ENCODE peak calls at places on chromosomes 4 and X, in six cellular contexts. One of them, this sample, is unnamed.
A peak's percentile ranks its signal among the peaks of the same experiment; 100 is the strongest.

GRCh38 chrX:6095469-6095868 is 133.2 kb downstream of the NLGN4X start:
- DNase-seq in CD8-positive, alpha-beta memory T cell: no peak
- DNase-seq in IMR-90: no peak
- DNase-seq in psoas muscle: no peak
- DNase-seq in H1: no peak
- DNase-seq in CD4-positive, CD25-positive, alpha-beta regulatory T cell: no peak
- DNase-seq in this sample: no peak

GRCh38 chrX:113305496-113305895 is 464.9 kb upstream of the AMOT start:
- DNase-seq in CD8-positive, alpha-beta memory T cell: no peak
- DNase-seq in IMR-90: peak; percentile 4
- DNase-seq in psoas muscle: no peak
- DNase-seq in H1: no peak
- DNase-seq in CD4-positive, CD25-positive, alpha-beta regulatory T cell: no peak
- DNase-seq in this sample: no peak

GRCh38 chr4:825969-826330 is at the start of gene CPLX1:
- DNase-seq in CD8-positive, alpha-beta memory T cell: no peak
- DNase-seq in IMR-90: no peak
- DNase-seq in psoas muscle: peak; percentile 28
- DNase-seq in H1: no peak
- DNase-seq in CD4-positive, CD25-positive, alpha-beta regulatory T cell: peak; percentile 16
- DNase-seq in this sample: no peak

GRCh38 chr4:26821677-26822503 is 38.8 kb upstream of the STIM2 start:
- DNase-seq in CD8-positive, alpha-beta memory T cell: no peak
- DNase-seq in IMR-90: peak; percentile 20
- DNase-seq in psoas muscle: no peak
- DNase-seq in H1: no peak
- DNase-seq in CD4-positive, CD25-positive, alpha-beta regulatory T cell: no peak
- DNase-seq in this sample: no peak

GRCh38 chr4:81688085-81688484 is 216.4 kb upstream of the RASGEF1B start:
- DNase-seq in CD8-positive, alpha-beta memory T cell: no peak
- DNase-seq in IMR-90: no peak
- DNase-seq in psoas muscle: no peak
- DNase-seq in H1: no peak
- DNase-seq in CD4-positive, CD25-positive, alpha-beta regulatory T cell: no peak
- DNase-seq in this sample: no peak

GRCh38 chr4:174119818-174120217 is 163.6 kb downstream of the FBXO8 start:
- DNase-seq in CD8-positive, alpha-beta memory T cell: no peak
- DNase-seq in IMR-90: no peak
- DNase-seq in psoas muscle: no peak
- DNase-seq in H1: no peak
- DNase-seq in CD4-positive, CD25-positive, alpha-beta regulatory T cell: no peak
- DNase-seq in this sample: no peak

GRCh38 chr4:41359836-41360213 is 103.1 kb downstream of the UCHL1 start:
- DNase-seq in CD8-positive, alpha-beta memory T cell: no peak
- DNase-seq in IMR-90: no peak
- DNase-seq in psoas muscle: no peak
- DNase-seq in H1: no peak
- DNase-seq in CD4-positive, CD25-positive, alpha-beta regulatory T cell: no peak
- DNase-seq in this sample: no peak

GRCh38 chr4:150960079-150960478 is 55.0 kb downstream of the LRBA start:
- DNase-seq in CD8-positive, alpha-beta memory T cell: no peak
- DNase-seq in IMR-90: peak; percentile 37
- DNase-seq in psoas muscle: no peak
- DNase-seq in H1: no peak
- DNase-seq in CD4-positive, CD25-positive, alpha-beta regulatory T cell: no peak
- DNase-seq in this sample: no peak

GRCh38 chr4:4386296-4386735 is 586 bp upstream of the NSG1 start:
- DNase-seq in CD8-positive, alpha-beta memory T cell: peak; percentile 62
- DNase-seq in IMR-90: no peak
- DNase-seq in psoas muscle: peak; percentile 29
- DNase-seq in H1: no peak
- DNase-seq in CD4-positive, CD25-positive, alpha-beta regulatory T cell: no peak
- DNase-seq in this sample: no peak

GRCh38 chr4:159201168-159201567 is 98.3 kb downstream of the RAPGEF2 start:
- DNase-seq in CD8-positive, alpha-beta memory T cell: no peak
- DNase-seq in IMR-90: no peak
- DNase-seq in psoas muscle: no peak
- DNase-seq in H1: no peak
- DNase-seq in CD4-positive, CD25-positive, alpha-beta regulatory T cell: no peak
- DNase-seq in this sample: no peak

GRCh38 chr4:10086506-10087120 is 30.0 kb downstream of the WDR1 start:
- DNase-seq in CD8-positive, alpha-beta memory T cell: peak; percentile 37
- DNase-seq in IMR-90: no peak
- DNase-seq in psoas muscle: peak; percentile 53
- DNase-seq in H1: no peak
- DNase-seq in CD4-positive, CD25-positive, alpha-beta regulatory T cell: no peak
- DNase-seq in this sample: peak; percentile 46

GRCh38 chrX:154648931-154649863 is 4.2 kb downstream of the CTAG2 start:
- DNase-seq in CD8-positive, alpha-beta memory T cell: no peak
- DNase-seq in IMR-90: no peak
- DNase-seq in psoas muscle: no peak
- DNase-seq in H1: no peak
- DNase-seq in CD4-positive, CD25-positive, alpha-beta regulatory T cell: no peak
- DNase-seq in this sample: no peak

GRCh38 chr4:152684007-152684406 is 4.2 kb upstream of the TMEM154 start:
- DNase-seq in CD8-positive, alpha-beta memory T cell: no peak
- DNase-seq in IMR-90: no peak
- DNase-seq in psoas muscle: no peak
- DNase-seq in H1: no peak
- DNase-seq in CD4-positive, CD25-positive, alpha-beta regulatory T cell: no peak
- DNase-seq in this sample: no peak

GRCh38 chr4:152684587-152684986 is 4.8 kb upstream of the TMEM154 start:
- DNase-seq in CD8-positive, alpha-beta memory T cell: no peak
- DNase-seq in IMR-90: no peak
- DNase-seq in psoas muscle: no peak
- DNase-seq in H1: no peak
- DNase-seq in CD4-positive, CD25-positive, alpha-beta regulatory T cell: no peak
- DNase-seq in this sample: no peak

GRCh38 chr4:152689615-152690501 is 10.1 kb upstream of the TMEM154 start:
- DNase-seq in CD8-positive, alpha-beta memory T cell: no peak
- DNase-seq in IMR-90: no peak
- DNase-seq in psoas muscle: no peak
- DNase-seq in H1: no peak
- DNase-seq in CD4-positive, CD25-positive, alpha-beta regulatory T cell: no peak
- DNase-seq in this sample: no peak

GRCh38 chr4:152687974-152688599 is 8.3 kb upstream of the TMEM154 start:
- DNase-seq in CD8-positive, alpha-beta memory T cell: no peak
- DNase-seq in IMR-90: no peak
- DNase-seq in psoas muscle: no peak
- DNase-seq in H1: no peak
- DNase-seq in CD4-positive, CD25-positive, alpha-beta regulatory T cell: no peak
- DNase-seq in this sample: no peak

DNA sequence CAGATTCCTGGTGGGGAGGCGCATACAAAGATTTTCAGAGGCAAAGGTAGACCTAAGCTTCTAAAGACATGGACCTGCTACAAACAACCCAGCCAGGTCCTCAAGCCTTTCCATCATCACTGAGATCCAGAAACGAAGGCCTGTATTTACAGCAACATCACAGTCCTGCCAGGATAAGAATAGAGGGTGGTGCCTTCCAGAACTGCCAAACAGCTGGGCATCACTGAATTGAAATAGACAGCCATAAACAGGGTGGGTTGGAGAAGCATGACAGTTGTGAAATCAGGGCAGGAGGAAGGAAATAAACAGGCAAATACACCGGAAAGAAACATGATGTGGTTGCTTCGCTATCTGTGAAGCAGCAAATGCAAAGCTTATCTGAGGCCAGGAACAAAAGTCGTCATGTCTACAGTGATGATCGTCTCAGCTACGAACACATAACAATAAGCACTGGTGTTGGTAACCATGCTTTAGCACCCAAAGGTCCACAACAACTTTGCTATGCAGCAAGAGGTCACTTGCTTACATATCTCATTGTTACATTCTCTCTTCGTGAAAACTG is 6.7 kb upstream of the TMEM154 start:
- DNase-seq in CD8-positive, alpha-beta memory T cell: no peak
- DNase-seq in IMR-90: no peak
- DNase-seq in psoas muscle: no peak
- DNase-seq in H1: no peak
- DNase-seq in CD4-positive, CD25-positive, alpha-beta regulatory T cell: no peak
- DNase-seq in this sample: no peak
- H3K4me1 ChIP-seq in CD8-positive, alpha-beta memory T cell: no peaks in the 10 kb centered on the region
- H3K4me1 ChIP-seq in IMR-90: no peaks in the 10 kb centered on the region
- H3K4me1 ChIP-seq in psoas muscle: peaks cover 15% of the 10 kb centered on the region
- H3K4me1 ChIP-seq in H1: no peaks in the 10 kb centered on the region
- H3K4me1 ChIP-seq in CD4-positive, CD25-positive, alpha-beta regulatory T cell: no peaks in the 10 kb centered on the region
- H3K4me1 ChIP-seq in this sample: peaks cover 3% of the 10 kb centered on the region

DNA sequence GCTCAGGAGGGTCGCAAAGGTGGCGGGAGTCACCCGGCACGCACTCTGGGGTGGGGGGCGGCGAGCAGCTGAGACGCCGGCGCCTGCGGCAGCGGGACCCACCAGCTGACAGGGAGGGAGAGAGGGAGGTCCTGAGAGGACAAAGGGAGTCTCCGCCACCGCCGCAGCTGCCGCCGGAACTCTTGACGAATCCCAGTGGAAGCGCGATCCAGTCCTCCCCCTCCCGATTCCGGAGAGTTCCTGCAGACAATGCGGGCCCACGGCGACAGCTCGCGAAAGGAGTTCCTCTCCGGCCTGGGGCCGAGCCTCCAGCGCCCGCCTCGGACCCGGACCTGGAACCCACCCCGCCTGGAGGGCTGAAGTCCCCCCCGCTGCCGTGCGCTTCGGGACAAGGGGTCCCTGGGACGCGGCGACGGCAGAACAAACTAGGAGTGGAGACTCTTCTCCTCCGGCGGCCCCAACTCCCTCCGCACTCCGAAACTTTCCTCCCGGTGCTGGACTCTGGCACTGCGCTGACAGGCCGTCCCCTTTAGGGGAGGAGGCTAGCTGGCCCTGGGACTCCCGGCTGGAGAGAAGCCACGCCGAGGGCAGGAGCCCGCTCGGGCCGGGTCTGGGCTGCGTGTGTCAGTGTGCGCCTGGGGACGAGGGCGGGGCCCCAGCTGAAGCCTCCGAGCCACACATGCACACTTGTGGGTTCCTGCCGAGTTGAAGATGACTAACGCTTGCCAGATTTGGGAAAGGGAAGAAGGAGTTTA is at the start of gene ANTXR2:
- DNase-seq in CD8-positive, alpha-beta memory T cell: peak; percentile 76
- DNase-seq in IMR-90: peak; percentile 98
- DNase-seq in psoas muscle: peak; percentile 95
- DNase-seq in H1: peak; percentile 39
- DNase-seq in CD4-positive, CD25-positive, alpha-beta regulatory T cell: peak; percentile 55
- DNase-seq in this sample: peak; percentile 98
- H3K4me1 ChIP-seq in CD8-positive, alpha-beta memory T cell: peaks cover 47% of the 10 kb centered on the region
- H3K4me1 ChIP-seq in IMR-90: peaks cover 1% of the 10 kb centered on the region
- H3K4me1 ChIP-seq in psoas muscle: peaks cover 7% of the 10 kb centered on the region
- H3K4me1 ChIP-seq in H1: no peaks in the 10 kb centered on the region
- H3K4me1 ChIP-seq in CD4-positive, CD25-positive, alpha-beta regulatory T cell: peaks cover 54% of the 10 kb centered on the region
- H3K4me1 ChIP-seq in this sample: no peaks in the 10 kb centered on the region

DNA sequence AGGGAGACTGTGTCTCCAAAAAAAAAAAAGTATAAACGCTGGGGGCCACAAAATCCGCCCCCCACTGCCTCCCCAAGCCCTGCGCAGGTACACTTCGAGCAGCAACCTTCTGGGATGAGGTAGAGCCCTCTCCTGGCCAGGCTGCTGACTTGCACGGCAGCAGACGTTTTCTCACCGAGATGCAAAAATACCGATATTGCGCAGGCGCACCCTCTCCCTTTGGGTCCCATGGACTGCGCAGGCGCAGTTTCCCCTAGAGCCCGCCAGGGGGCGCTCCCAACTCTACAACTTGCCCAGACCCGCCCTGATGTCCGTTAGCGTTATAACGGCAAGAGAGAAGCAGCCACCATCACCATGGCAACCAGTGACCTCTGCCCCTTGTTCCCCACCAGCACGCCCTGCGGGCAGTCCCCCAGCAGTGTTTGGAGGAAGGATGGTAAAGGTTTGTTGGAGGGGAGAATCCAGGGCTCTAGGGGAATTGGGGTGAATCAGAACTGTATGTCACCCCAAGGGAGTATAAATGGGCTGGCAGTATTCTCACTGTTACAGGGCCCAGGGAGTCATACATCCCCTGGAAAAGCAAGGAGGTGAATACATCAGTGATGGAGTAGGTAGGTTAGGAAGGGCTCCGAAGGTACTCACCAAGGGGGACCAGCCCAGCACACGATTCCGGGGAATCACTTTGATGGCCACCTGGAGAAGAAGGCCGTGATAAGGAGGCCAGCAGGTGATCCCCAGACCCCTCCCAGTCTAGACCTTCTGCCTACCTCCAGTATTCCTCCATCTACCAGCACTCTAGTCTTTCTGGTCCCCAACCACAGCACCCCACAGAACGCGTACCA is 1.5 kb downstream of the PIM2 start:
- DNase-seq in CD8-positive, alpha-beta memory T cell: peak; percentile 94
- DNase-seq in IMR-90: peak; percentile 85
- DNase-seq in psoas muscle: peak; percentile 93
- DNase-seq in H1: peak; percentile 68
- DNase-seq in CD4-positive, CD25-positive, alpha-beta regulatory T cell: peak; percentile 80
- DNase-seq in this sample: peak; percentile 88
- H3K4me1 ChIP-seq in CD8-positive, alpha-beta memory T cell: peaks cover 63% of the 10 kb centered on the region
- H3K4me1 ChIP-seq in IMR-90: peaks cover 3% of the 10 kb centered on the region
- H3K4me1 ChIP-seq in psoas muscle: no peaks in the 10 kb centered on the region
- H3K4me1 ChIP-seq in H1: peaks cover 8% of the 10 kb centered on the region
- H3K4me1 ChIP-seq in CD4-positive, CD25-positive, alpha-beta regulatory T cell: peaks cover 64% of the 10 kb centered on the region
- H3K4me1 ChIP-seq in this sample: no peaks in the 10 kb centered on the region

GRCh38 chr4:85779165-85779564 is 304.2 kb downstream of the ARHGAP24 start:
- DNase-seq in CD8-positive, alpha-beta memory T cell: no peak
- DNase-seq in IMR-90: peak; percentile 62
- DNase-seq in psoas muscle: no peak
- DNase-seq in H1: no peak
- DNase-seq in CD4-positive, CD25-positive, alpha-beta regulatory T cell: no peak
- DNase-seq in this sample: no peak
- H3K4me1 ChIP-seq in CD8-positive, alpha-beta memory T cell: no peaks in the 10 kb centered on the region
- H3K4me1 ChIP-seq in IMR-90: peaks cover 7% of the 10 kb centered on the region
- H3K4me1 ChIP-seq in psoas muscle: peaks cover 8% of the 10 kb centered on the region
- H3K4me1 ChIP-seq in H1: no peaks in the 10 kb centered on the region
- H3K4me1 ChIP-seq in CD4-positive, CD25-positive, alpha-beta regulatory T cell: no peaks in the 10 kb centered on the region
- H3K4me1 ChIP-seq in this sample: no peaks in the 10 kb centered on the region

GRCh38 chr4:185924458-185924857 is 112.5 kb upstream of the SORBS2 start:
- DNase-seq in CD8-positive, alpha-beta memory T cell: no peak
- DNase-seq in IMR-90: no peak
- DNase-seq in psoas muscle: no peak
- DNase-seq in H1: no peak
- DNase-seq in CD4-positive, CD25-positive, alpha-beta regulatory T cell: no peak
- DNase-seq in this sample: no peak
- H3K4me1 ChIP-seq in CD8-positive, alpha-beta memory T cell: no peaks in the 10 kb centered on the region
- H3K4me1 ChIP-seq in IMR-90: no peaks in the 10 kb centered on the region
- H3K4me1 ChIP-seq in psoas muscle: no peaks in the 10 kb centered on the region
- H3K4me1 ChIP-seq in H1: no peaks in the 10 kb centered on the region
- H3K4me1 ChIP-seq in CD4-positive, CD25-positive, alpha-beta regulatory T cell: no peaks in the 10 kb centered on the region
- H3K4me1 ChIP-seq in this sample: peaks cover 5% of the 10 kb centered on the region

DNA sequence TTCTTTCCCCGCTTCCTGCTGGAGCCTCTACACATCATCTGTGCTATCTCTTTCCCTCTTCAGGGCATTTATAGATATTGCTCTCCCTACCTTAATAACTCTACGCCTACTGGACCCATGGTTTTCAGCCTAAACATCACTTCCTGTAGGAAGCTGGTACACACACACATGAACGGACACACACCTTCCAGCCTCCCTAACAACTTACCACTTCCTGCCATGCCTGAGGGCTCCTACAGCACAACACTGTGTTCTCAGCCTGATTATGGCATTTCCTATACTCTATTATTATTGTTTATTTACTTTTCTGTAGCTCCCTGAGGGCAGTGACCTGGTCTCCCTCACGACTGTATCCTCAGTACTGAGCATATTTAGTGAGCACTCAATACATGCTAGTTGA is 163.6 kb upstream of the MAP3K15 start:
- DNase-seq in CD8-positive, alpha-beta memory T cell: peak; percentile 49
- DNase-seq in IMR-90: no peak
- DNase-seq in psoas muscle: no peak
- DNase-seq in H1: no peak
- DNase-seq in CD4-positive, CD25-positive, alpha-beta regulatory T cell: no peak
- DNase-seq in this sample: no peak
- H3K4me1 ChIP-seq in CD8-positive, alpha-beta memory T cell: peaks cover 57% of the 10 kb centered on the region
- H3K4me1 ChIP-seq in IMR-90: peaks cover 8% of the 10 kb centered on the region
- H3K4me1 ChIP-seq in psoas muscle: no peaks in the 10 kb centered on the region
- H3K4me1 ChIP-seq in H1: no peaks in the 10 kb centered on the region
- H3K4me1 ChIP-seq in CD4-positive, CD25-positive, alpha-beta regulatory T cell: peaks cover 45% of the 10 kb centered on the region
- H3K4me1 ChIP-seq in this sample: peaks cover 3% of the 10 kb centered on the region

GRCh38 chr4:112857461-112857860 is 192.0 kb upstream of the ANK2 start:
- DNase-seq in CD8-positive, alpha-beta memory T cell: no peak
- DNase-seq in IMR-90: peak; percentile 80
- DNase-seq in psoas muscle: no peak
- DNase-seq in H1: no peak
- DNase-seq in CD4-positive, CD25-positive, alpha-beta regulatory T cell: no peak
- DNase-seq in this sample: no peak
- H3K4me1 ChIP-seq in CD8-positive, alpha-beta memory T cell: no peaks in the 10 kb centered on the region
- H3K4me1 ChIP-seq in IMR-90: no peaks in the 10 kb centered on the region
- H3K4me1 ChIP-seq in psoas muscle: peaks cover 17% of the 10 kb centered on the region
- H3K4me1 ChIP-seq in H1: no peaks in the 10 kb centered on the region
- H3K4me1 ChIP-seq in CD4-positive, CD25-positive, alpha-beta regulatory T cell: no peaks in the 10 kb centered on the region
- H3K4me1 ChIP-seq in this sample: no peaks in the 10 kb centered on the region

This sample was measured in right cardiac atrium.